ENCODE peak calls at places on chromosomes 7 and 10, in eight cellular contexts. S is cardiac muscle cell, D is sigmoid colon, R is fibroblast of lung, X is astrocyte of the spinal cord, J is prostate gland, I is MM.1S, W is aorta. C is an unnamed sample.

GRCh38 chr7:151008511-151009323 is 15.6 kb downstream of the ATG9B start:
- DNase-seq in S (no peak), D (no peak), R (peak), X (no peak), J (no peak), I (peak), W (peak), C (peak)

GRCh38 chr7:273327-273726 is 16.6 kb upstream of the FOXL3 start:
- DNase-seq in S (no peak), D (no peak), R (no peak), X (no peak), J (no peak), I (no peak), W (peak), C (no peak)

GRCh38 chr10:88172159-88172558 is 308.7 kb downstream of the PTEN start:
- DNase-seq in S (no peak), D (no peak), R (no peak), X (no peak), J (no peak), I (no peak), W (no peak), C (no peak)

GRCh38 chr10:106082865-106083264 is 1081.6 kb downstream of the SORCS1 start:
- DNase-seq in S (no peak), D (no peak), R (no peak), X (no peak), J (no peak), I (no peak), W (no peak), C (peak)

GRCh38 chr10:75449320-75450061 is 18.1 kb downstream of the LRMDA start:
- DNase-seq in S (no peak), D (no peak), R (no peak), X (no peak), J (no peak), I (no peak), W (no peak), C (no peak)

GRCh38 chr7:1254281-1255082 is 21.8 kb downstream of the UNCX start:
- DNase-seq in S (no peak), D (no peak), R (no peak), X (no peak), J (no peak), I (no peak), W (no peak), C (no peak)

GRCh38 chr10:31603245-31604087 is 284.4 kb downstream of the ZEB1 start:
- DNase-seq in S (peak), D (peak), R (peak), X (peak), J (peak), I (peak), W (peak), C (peak)

GRCh38 chr7:4352069-4352468 is 330.0 kb upstream of the FOXK1 start:
- DNase-seq in S (no peak), D (no peak), R (no peak), X (no peak), J (no peak), I (no peak), W (no peak), C (no peak)

GRCh38 chr10:97255512-97256293 is 36.7 kb downstream of the ARHGAP19 start:
- DNase-seq in S (no peak), D (no peak), R (no peak), X (no peak), J (no peak), I (no peak), W (no peak), C (no peak)

GRCh38 chr10:100561005-100561404 is 25.3 kb downstream of the HIF1AN start:
- DNase-seq in S (no peak), D (no peak), R (no peak), X (no peak), J (no peak), I (no peak), W (no peak), C (no peak)

GRCh38 chr7:3879337-3880054 is 578.4 kb downstream of the SDK1 start:
- DNase-seq in S (no peak), D (no peak), R (no peak), X (no peak), J (no peak), I (no peak), W (no peak), C (no peak)

GRCh38 chr7:95687759-95688343 is 84.5 kb upstream of the DYNC1I1 start:
- DNase-seq in S (peak), D (no peak), R (peak), X (peak), J (no peak), I (peak), W (no peak), C (peak)

GRCh38 chr10:79400567-79401004 is 44.8 kb downstream of the ZCCHC24 start:
- DNase-seq in S (peak), D (no peak), R (no peak), X (no peak), J (no peak), I (peak), W (no peak), C (no peak)

GRCh38 chr7:38840736-38841460 is 68.1 kb downstream of the VPS41 start:
- DNase-seq in S (no peak), D (no peak), R (peak), X (peak), J (peak), I (no peak), W (no peak), C (peak)

GRCh38 chr10:77428776-77429395 is 208.7 kb downstream of the KCNMA1 start:
- DNase-seq in S (peak), D (peak), R (peak), X (peak), J (no peak), I (no peak), W (peak), C (peak)

DNA sequence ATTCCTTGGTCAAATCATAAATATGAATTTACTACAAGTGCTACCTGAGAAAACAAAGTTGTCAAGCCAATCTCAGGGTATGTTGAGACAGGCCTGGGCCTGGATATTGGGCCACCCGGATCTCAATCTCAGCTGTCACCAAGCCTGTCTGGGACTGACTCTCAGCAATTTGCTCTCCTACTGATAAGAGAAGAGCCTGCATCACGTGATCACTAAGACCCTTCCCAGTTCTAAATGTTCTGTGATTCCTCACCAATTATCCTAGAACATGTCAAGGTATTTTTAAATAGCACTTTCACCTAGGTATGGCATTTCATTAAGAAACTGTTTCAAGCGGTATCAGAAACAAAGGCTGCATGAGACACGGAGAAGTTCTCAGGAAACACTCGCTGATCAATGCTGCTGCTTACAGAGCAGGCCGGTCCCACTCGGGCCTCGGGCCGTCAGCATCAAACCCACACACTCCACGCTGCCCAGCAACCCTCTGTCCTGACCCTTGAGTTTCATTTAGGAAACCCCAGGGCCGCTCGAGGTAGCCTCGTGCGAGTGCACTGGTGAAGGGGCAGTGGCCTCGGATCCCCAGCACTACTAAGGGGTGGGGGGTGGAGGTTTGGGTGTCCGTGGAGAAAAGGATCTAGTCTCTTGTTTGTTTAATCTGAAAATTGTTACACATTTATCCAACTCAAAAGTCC is 4.1 kb downstream of the KLF6 start:
- DNase-seq in S (no peak), D (peak), R (peak), X (peak), J (no peak), I (no peak), W (no peak), C (peak)
- H3K4me3 ChIP-seq in S (no peak), D (peak), R (peak), X (peak), J (no peak), I (no peak), W (peak), C (peak)

GRCh38 chr10:18504161-18504560 is 147.2 kb downstream of the NSUN6 start:
- DNase-seq in S (no peak), D (no peak), R (no peak), X (no peak), J (no peak), I (no peak), W (no peak), C (no peak)

GRCh38 chr10:18497955-18498354 is 153.4 kb downstream of the NSUN6 start:
- DNase-seq in S (no peak), D (no peak), R (peak), X (no peak), J (no peak), I (no peak), W (no peak), C (peak)

GRCh38 chr10:18501610-18502009 is 149.8 kb downstream of the NSUN6 start:
- DNase-seq in S (no peak), D (no peak), R (no peak), X (no peak), J (no peak), I (peak), W (no peak), C (no peak)

GRCh38 chr10:18501198-18501597 is 150.2 kb downstream of the NSUN6 start:
- DNase-seq in S (no peak), D (no peak), R (peak), X (peak), J (no peak), I (peak), W (no peak), C (no peak)

DNA sequence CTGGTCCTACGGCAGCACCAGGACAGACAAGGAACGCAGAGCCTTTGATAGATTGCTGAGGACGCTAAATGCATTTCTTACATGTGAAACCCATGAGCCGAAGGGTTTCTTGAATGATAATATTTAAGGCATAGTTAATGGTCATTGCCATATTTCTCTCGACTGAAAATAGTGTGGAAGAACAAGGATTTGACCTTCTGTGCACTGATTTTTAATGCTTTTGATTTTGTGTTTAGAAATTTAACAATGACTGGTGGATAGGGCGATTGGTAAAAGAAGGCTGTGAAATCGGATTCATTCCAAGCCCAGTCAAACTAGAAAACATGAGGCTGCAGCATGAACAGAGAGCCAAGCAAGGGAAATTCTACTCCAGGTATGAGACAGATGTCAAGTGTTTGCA is 150.8 kb downstream of the NSUN6 start:
- DNase-seq in S (no peak), D (no peak), R (no peak), X (no peak), J (no peak), I (no peak), W (no peak), C (no peak)
- H3K4me3 ChIP-seq in S (no peak), D (no peak), R (no peak), X (no peak), J (no peak), I (no peak), W (no peak), C (no peak)

GRCh38 chr7:44603208-44603607 is 3.2 kb upstream of the OGDH start:
- DNase-seq in S (no peak), D (no peak), R (no peak), X (no peak), J (no peak), I (no peak), W (no peak), C (no peak)

GRCh38 chr7:44607141-44608068 is 978 bp downstream of the OGDH start:
- DNase-seq in S (no peak), D (no peak), R (no peak), X (no peak), J (no peak), I (no peak), W (no peak), C (no peak)

GRCh38 chr7:44602576-44602910 is 3.9 kb upstream of the OGDH start:
- DNase-seq in S (no peak), D (no peak), R (no peak), X (no peak), J (no peak), I (no peak), W (no peak), C (no peak)

GRCh38 chr7:44606341-44607140 is at the start of gene OGDH:
- DNase-seq in S (peak), D (peak), R (peak), X (peak), J (peak), I (peak), W (peak), C (peak)

GRCh38 chr7:44604941-44605340 is 1.5 kb upstream of the OGDH start:
- DNase-seq in S (no peak), D (no peak), R (no peak), X (no peak), J (no peak), I (no peak), W (no peak), C (no peak)
- H3K4me3 ChIP-seq in S (no peak), D (no peak), R (no peak), X (no peak), J (no peak), I (no peak), W (no peak), C (no peak)

DNA sequence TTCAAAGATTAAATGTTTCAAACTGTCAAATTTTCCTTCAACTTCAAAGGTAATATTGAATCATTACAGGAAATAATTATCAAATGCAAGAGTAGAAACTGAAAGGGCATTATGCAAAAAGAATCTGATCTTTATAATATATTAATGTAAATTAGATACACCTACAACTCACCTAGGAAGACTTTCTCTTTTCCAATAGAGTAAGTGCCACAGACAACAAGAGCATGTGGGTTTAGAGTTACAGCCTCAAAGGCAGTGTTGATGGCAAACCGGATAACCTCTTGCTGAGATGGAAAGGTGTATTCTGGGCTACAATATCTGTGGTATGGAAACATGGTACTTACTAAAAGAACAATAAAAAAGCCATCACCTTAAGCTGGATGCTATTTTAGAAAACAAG is 11.7 kb downstream of the DCLRE1A start:
- DNase-seq in S (no peak), D (no peak), R (no peak), X (no peak), J (no peak), I (no peak), W (no peak), C (no peak)
- H3K4me3 ChIP-seq in S (no peak), D (no peak), R (no peak), X (no peak), J (no peak), I (no peak), W (no peak), C (no peak)

DNA sequence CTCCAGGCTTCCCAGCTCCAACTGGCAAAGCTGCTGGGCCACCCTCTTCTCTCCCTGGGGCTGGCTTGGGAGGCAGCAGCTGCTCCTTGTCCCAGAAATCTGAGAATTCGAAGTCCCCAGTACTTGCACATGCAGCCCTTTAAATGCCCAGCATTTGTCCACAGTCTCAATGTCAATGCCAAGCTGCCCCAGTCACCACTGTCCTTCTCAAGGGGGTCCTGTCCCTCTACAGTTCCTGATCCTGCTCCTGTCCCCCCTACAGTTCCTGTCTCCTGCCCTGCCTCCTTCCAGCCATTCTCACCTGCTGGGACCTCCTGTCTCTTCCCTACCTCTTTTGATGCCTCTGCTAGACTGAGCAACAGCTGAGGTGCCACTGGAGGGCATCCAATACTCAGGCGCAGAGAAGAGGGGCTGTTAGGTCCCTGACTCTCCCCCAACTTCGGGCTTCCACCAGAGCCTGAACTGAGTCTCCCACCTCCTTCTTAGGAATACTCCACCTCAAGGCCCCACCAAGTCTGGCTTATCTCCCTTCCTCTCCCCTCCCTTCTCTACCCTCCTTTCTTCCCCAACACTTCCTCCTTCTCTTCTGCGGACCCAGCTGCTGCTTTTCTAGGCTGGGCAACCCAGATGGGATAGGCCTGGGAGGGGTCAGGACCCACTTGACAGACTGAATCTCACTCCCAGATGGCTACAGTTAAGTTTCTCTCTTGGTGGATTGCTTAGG is 4.7 kb upstream of the HOXA11 start:
- DNase-seq in S (no peak), D (no peak), R (no peak), X (no peak), J (peak), I (no peak), W (peak), C (no peak)
- H3K4me3 ChIP-seq in S (no peak), D (peak), R (no peak), X (no peak), J (peak), I (no peak), W (no peak), C (no peak)

GRCh38 chr7:155808551-155809331 is 3.5 kb downstream of the SHH start:
- DNase-seq in S (no peak), D (no peak), R (no peak), X (no peak), J (no peak), I (no peak), W (no peak), C (no peak)

GRCh38 chr7:155810607-155811559 is 1.4 kb downstream of the SHH start:
- DNase-seq in S (no peak), D (no peak), R (no peak), X (no peak), J (no peak), I (no peak), W (no peak), C (no peak)

GRCh38 chr7:155809947-155810606 is 2.2 kb downstream of the SHH start:
- DNase-seq in S (no peak), D (no peak), R (no peak), X (no peak), J (no peak), I (no peak), W (no peak), C (no peak)

GRCh38 chr7:155807805-155808550 is 4.3 kb downstream of the SHH start:
- DNase-seq in S (no peak), D (no peak), R (no peak), X (no peak), J (no peak), I (no peak), W (no peak), C (no peak)

GRCh38 chr7:155809332-155809946 is 2.8 kb downstream of the SHH start:
- DNase-seq in S (no peak), D (no peak), R (no peak), X (no peak), J (no peak), I (no peak), W (no peak), C (no peak)
- H3K4me3 ChIP-seq in S (peak), D (no peak), R (no peak), X (no peak), J (peak), I (no peak), W (no peak), C (peak)

GRCh38 chr7:28190077-28190476 is 9.5 kb upstream of the JAZF1 start:
- DNase-seq in S (no peak), D (no peak), R (no peak), X (no peak), J (no peak), I (no peak), W (no peak), C (no peak)
- H3K4me3 ChIP-seq in S (no peak), D (no peak), R (no peak), X (no peak), J (no peak), I (no peak), W (no peak), C (no peak)

C was measured in fibroblast of pulmonary artery.